ENCODE peak calls at places on chromosomes 1 and 21, in nine cellular contexts. B is fibroblast of mammary gland, E is uterus, R is RWPE2, O is WTC11, K is progenitor cell of endocrine pancreas, Y is lower leg skin, J is cardiac muscle cell, D is GM06990. U is an unnamed sample.

GRCh38 chr1:30604801-30605440 is 118.5 kb downstream of the MATN1 start:
- DNase-seq in B (no peak), E (no peak), R (no peak), O (no peak), K (no peak), Y (peak), J (no peak), D (no peak), U (no peak)

GRCh38 chr1:161506336-161507223 is 1.3 kb downstream of the FCGR2A start:
- DNase-seq in B (peak), E (no peak), R (no peak), O (no peak), K (no peak), Y (peak), J (no peak), D (no peak), U (peak)

GRCh38 chr1:6732942-6733341 is 31.3 kb upstream of the DNAJC11 start:
- DNase-seq in B (no peak), E (no peak), R (no peak), O (no peak), K (no peak), Y (no peak), J (no peak), D (no peak), U (no peak)

GRCh38 chr1:43879414-43879813 is 54.2 kb upstream of the ARTN start:
- DNase-seq in B (peak), E (no peak), R (no peak), O (no peak), K (no peak), Y (peak), J (no peak), D (no peak), U (peak)

GRCh38 chr1:150150511-150151021 is 850 bp downstream of the PLEKHO1 start:
- DNase-seq in B (no peak), E (peak), R (no peak), O (peak), K (peak), Y (peak), J (peak), D (no peak), U (no peak)

GRCh38 chr1:30715216-30715615 is 8.2 kb downstream of the MATN1 start:
- DNase-seq in B (no peak), E (no peak), R (no peak), O (peak), K (no peak), Y (no peak), J (no peak), D (no peak), U (no peak)

GRCh38 chr1:107536266-107536665 is 395.4 kb downstream of the NTNG1 start:
- DNase-seq in B (no peak), E (no peak), R (no peak), O (no peak), K (no peak), Y (no peak), J (no peak), D (no peak), U (no peak)

GRCh38 chr1:116950497-116951174 is 40.9 kb downstream of the PTGFRN start:
- DNase-seq in B (peak), E (peak), R (no peak), O (no peak), K (no peak), Y (no peak), J (no peak), D (no peak), U (peak)

GRCh38 chr1:71561729-71562128 is 480.9 kb upstream of the ZRANB2 start:
- DNase-seq in B (peak), E (no peak), R (no peak), O (no peak), K (no peak), Y (no peak), J (no peak), D (no peak), U (peak)

GRCh38 chr1:19815801-19816736 is 986 bp upstream of the RNF186 start:
- DNase-seq in B (no peak), E (no peak), R (no peak), O (no peak), K (no peak), Y (peak), J (no peak), D (no peak), U (no peak)

GRCh38 chr1:23804183-23804582 is 3.6 kb upstream of the GALE start:
- DNase-seq in B (no peak), E (no peak), R (no peak), O (no peak), K (no peak), Y (no peak), J (no peak), D (no peak), U (no peak)

GRCh38 chr1:235060607-235061470 is 67.8 kb downstream of the TOMM20 start:
- DNase-seq in B (no peak), E (no peak), R (no peak), O (peak), K (no peak), Y (no peak), J (no peak), D (no peak), U (peak)

GRCh38 chr1:43128816-43129215 is 43.3 kb downstream of the EBNA1BP2 start:
- DNase-seq in B (no peak), E (no peak), R (no peak), O (no peak), K (no peak), Y (no peak), J (no peak), D (no peak), U (no peak)

GRCh38 chr1:113253187-113253966 is 136.9 kb upstream of the MAGI3 start:
- DNase-seq in B (no peak), E (no peak), R (no peak), O (no peak), K (no peak), Y (no peak), J (no peak), D (no peak), U (no peak)

GRCh38 chr1:14969006-14969405 is 184.5 kb upstream of the TMEM51 start:
- DNase-seq in B (no peak), E (no peak), R (no peak), O (no peak), K (no peak), Y (no peak), J (no peak), D (no peak), U (peak)

GRCh38 chr1:228226956-228227791 is 19.3 kb downstream of the OBSCN start:
- DNase-seq in B (peak), E (no peak), R (no peak), O (no peak), K (no peak), Y (peak), J (no peak), D (no peak), U (peak)
- TF ChIP-seq CTCF in B (no peak), E (no peak), R (no peak), O (no peak), K (no peak), Y (no peak), J (peak), D (peak), U (peak)

DNA sequence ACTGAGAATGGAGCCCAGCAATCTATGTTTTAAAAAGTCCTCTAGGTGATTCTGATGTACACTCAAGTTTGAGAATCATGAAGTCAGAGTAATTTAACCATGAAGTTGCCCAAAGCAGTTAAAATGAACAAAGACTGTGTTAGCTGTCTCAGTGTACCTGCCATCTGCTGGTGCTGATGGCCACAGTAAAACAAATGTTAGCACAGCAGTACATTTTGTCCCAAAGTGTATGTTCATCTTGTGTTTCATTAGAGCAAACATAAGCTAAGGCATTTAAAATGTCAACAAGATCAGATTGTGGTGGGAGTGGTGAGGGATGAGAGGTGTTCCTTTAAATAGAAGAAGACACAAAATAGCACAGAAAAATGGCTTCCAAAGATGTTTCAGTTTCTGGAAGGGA is 31.1 kb downstream of the FYB2 start:
- DNase-seq in B (no peak), E (no peak), R (no peak), O (no peak), K (no peak), Y (no peak), J (no peak), D (no peak), U (no peak)
- TF ChIP-seq CTCF in B (no peak), E (no peak), R (no peak), O (no peak), K (no peak), Y (no peak), J (no peak), D (no peak), U (no peak)

DNA sequence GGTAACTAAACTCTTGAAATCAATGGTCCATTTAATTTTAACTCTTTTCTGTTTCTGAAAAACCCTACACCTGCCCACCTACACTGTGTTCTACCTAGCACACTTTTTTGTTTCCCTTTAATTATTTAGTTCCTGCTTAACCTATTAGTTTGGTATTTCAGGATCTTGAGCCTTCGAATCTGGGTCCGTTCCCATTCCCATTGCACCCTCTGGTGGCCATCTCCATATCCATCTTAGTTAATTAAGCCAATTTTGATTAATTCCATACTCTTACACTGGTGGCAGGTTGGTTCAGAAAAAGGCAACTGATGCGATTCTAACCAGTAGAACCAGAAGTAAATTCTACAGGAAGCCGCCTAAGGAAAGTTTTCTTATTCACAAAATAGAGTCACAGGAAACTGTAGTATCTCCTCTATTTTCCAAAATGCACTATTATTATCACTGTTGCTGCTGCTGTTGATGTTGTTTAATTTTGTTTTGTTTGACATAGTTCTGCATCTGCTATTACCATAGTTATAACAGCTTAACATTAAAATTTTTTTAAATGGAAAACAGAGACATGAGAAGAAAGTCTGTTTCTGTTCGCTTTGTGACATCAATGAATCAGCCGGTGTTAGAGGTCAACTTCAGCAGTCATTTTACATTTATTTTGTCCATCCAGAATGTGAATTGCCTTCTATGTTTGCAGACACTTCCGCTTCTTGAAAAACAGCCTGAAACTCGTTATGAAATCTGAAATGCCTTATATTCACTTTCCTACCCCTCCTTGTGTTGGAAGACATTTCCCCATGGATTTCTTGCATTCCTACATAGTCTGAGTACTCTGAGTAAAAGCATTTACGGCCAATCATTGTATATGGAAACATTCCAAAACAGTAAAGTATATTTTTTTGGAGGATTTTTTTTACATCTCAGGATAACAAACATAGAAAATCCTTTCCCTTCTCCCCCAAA is 115.5 kb upstream of the NCAM2 start:
- DNase-seq in B (peak), E (no peak), R (no peak), O (peak), K (peak), Y (no peak), J (peak), D (no peak), U (no peak)
- TF ChIP-seq CTCF in B (peak), E (no peak), R (peak), O (peak), K (peak), Y (no peak), J (peak), D (peak), U (no peak)

DNA sequence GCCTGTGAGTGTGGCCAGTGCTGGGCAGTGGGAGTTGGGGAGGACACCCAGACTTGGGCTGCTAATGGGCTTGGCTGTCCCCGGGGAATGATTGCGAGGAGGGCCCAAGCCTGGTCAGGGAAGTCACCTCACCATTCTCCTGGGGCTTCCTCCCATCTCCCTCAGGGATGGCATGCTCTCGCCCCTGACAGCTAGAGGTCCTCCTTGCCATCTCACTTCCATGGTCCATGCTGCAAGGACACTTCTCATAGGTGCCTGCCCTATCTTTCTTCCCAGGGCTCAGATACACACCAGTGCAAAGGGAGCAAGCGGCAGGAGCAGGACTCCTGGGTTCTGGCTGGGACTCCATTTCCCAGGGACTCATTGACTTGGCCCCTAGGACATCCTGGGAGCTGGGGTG is 4.1 kb downstream of the NTRK1 start:
- DNase-seq in B (no peak), E (no peak), R (no peak), O (no peak), K (no peak), Y (no peak), J (no peak), D (no peak), U (no peak)
- TF ChIP-seq CTCF in B (no peak), E (no peak), R (peak), O (no peak), K (no peak), Y (no peak), J (no peak), D (no peak), U (no peak)

GRCh38 chr1:18611311-18611710 is 19.3 kb upstream of the PAX7 start:
- DNase-seq in B (no peak), E (no peak), R (no peak), O (no peak), K (no peak), Y (no peak), J (no peak), D (no peak), U (no peak)

GRCh38 chr1:18607289-18607760 is 23.3 kb upstream of the PAX7 start:
- DNase-seq in B (no peak), E (no peak), R (no peak), O (no peak), K (no peak), Y (no peak), J (no peak), D (no peak), U (no peak)

GRCh38 chr1:18612088-18612487 is 18.6 kb upstream of the PAX7 start:
- DNase-seq in B (no peak), E (no peak), R (no peak), O (no peak), K (no peak), Y (no peak), J (no peak), D (no peak), U (no peak)

GRCh38 chr1:18606443-18607288 is 24.0 kb upstream of the PAX7 start:
- DNase-seq in B (no peak), E (no peak), R (no peak), O (no peak), K (no peak), Y (no peak), J (no peak), D (no peak), U (no peak)

DNA sequence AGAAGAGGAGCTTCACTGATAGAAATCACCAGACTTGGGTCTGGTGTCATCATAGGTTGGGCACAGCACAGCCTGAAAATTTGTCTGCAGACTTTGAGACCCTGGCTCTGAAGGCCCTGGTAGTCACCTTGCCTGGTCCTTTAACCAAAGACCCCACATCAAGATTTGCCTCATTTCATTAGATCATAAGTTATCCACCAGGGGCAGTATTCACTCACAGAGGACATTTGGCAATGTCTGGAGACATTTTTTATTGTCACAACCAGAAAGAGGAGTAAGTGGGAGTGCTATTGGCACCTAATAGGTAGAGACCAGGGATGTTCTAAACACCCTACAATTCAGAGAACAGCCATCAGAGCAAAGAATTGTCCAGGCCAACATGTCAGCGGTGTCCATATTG is 22.1 kb upstream of the PAX7 start:
- DNase-seq in B (no peak), E (no peak), R (no peak), O (no peak), K (no peak), Y (no peak), J (no peak), D (no peak), U (no peak)
- TF ChIP-seq CTCF in B (peak), E (no peak), R (peak), O (no peak), K (no peak), Y (no peak), J (no peak), D (no peak), U (no peak)

GRCh38 chr1:147771216-147772125 is 11.1 kb upstream of the GJA5 start:
- DNase-seq in B (peak), E (peak), R (no peak), O (no peak), K (no peak), Y (no peak), J (no peak), D (no peak), U (no peak)
- TF ChIP-seq CTCF in B (no peak), E (no peak), R (no peak), O (no peak), K (no peak), Y (no peak), J (no peak), D (no peak), U (no peak)

GRCh38 chr1:74775735-74776134 is 42.8 kb downstream of the TYW3 start:
- DNase-seq in B (no peak), E (no peak), R (no peak), O (no peak), K (no peak), Y (no peak), J (no peak), D (no peak), U (no peak)
- TF ChIP-seq CTCF in B (no peak), E (no peak), R (no peak), O (no peak), K (no peak), Y (no peak), J (no peak), D (no peak), U (peak)

GRCh38 chr1:187471555-187471954 is 642.8 kb downstream of the PLA2G4A start:
- DNase-seq in B (no peak), E (no peak), R (no peak), O (no peak), K (no peak), Y (no peak), J (no peak), D (no peak), U (peak)

GRCh38 chr1:187481581-187482148 is 652.9 kb downstream of the PLA2G4A start:
- DNase-seq in B (no peak), E (no peak), R (no peak), O (no peak), K (no peak), Y (no peak), J (no peak), D (no peak), U (no peak)

GRCh38 chr1:187477103-187477502 is 648.4 kb downstream of the PLA2G4A start:
- DNase-seq in B (no peak), E (no peak), R (no peak), O (no peak), K (no peak), Y (no peak), J (no peak), D (no peak), U (no peak)

GRCh38 chr1:187474266-187474665 is 645.5 kb downstream of the PLA2G4A start:
- DNase-seq in B (peak), E (no peak), R (no peak), O (no peak), K (no peak), Y (no peak), J (no peak), D (no peak), U (peak)

DNA sequence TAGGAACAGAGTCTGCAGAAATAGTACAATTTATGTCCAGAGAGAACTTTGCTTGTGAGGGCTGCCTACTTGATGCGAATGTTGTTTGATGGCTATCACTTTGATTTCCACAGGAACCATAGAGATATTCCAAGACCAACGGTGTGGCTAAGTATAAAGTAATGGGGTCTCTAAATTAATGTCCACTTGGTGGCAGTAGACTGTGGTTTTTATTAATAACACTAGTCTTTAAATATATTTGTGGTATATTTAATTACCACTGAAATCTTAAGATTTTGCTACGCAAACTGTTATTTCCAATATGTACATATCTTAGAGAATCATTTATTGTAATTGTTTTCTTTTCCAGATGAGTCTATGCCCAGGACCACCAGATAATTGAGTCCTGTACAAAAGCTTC is 647.9 kb downstream of the PLA2G4A start:
- DNase-seq in B (peak), E (no peak), R (no peak), O (no peak), K (no peak), Y (no peak), J (peak), D (no peak), U (no peak)
- TF ChIP-seq CTCF in B (peak), E (no peak), R (peak), O (peak), K (peak), Y (no peak), J (peak), D (no peak), U (no peak)

DNA sequence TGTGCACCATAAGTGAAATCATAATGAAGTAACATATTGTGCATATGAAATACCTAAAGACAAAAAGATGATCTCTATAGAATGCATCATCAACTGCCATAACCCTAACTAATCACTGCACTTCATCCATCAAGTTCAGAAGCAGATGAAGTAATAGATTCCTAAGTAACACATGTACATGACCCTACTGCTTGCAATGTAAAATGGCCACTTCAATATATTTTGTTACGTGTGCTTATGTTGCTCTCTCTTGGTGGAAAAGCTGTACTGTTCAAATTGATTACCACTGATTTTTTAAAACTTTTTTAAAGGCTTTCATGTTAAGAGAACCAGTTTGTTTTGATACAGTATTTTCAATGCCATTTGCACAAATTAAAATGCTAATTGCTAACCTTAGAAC is 141.8 kb downstream of the TTLL7 start:
- DNase-seq in B (peak), E (no peak), R (no peak), O (no peak), K (no peak), Y (no peak), J (peak), D (no peak), U (peak)
- TF ChIP-seq CTCF in B (peak), E (peak), R (no peak), O (no peak), K (peak), Y (no peak), J (peak), D (peak), U (peak)

U was measured in AG10803.